ENCODE peak calls at places on chromosome 4, in nine cellular contexts. One of them, this sample, is unnamed.

GRCh38 chr4:68907788-68908700 is 43.6 kb downstream of the UGT2A3 start:
- DNase-seq in left colon: no peak
- DNase-seq in NCI-H748 treated with DMSO at 0.1 percent for 48 hours: no peak
- DNase-seq in stimulated activated CD4-positive, alpha-beta T cell treated with anti-CD3 and anti-CD28 coated beads, Interleukin-15, amount 100 ng/mL, for 1 hour: no peak
- DNase-seq in D341Med: no peak
- DNase-seq in MCF 10A: no peak
- DNase-seq in kidney epithelial cell: no peak
- DNase-seq in Right ventricle myocardium inferior: no peak
- DNase-seq in Calu3: no peak
- DNase-seq in this sample: no peak

GRCh38 chr4:172554588-172554987 is 614.0 kb upstream of the GALNT7 start:
- DNase-seq in left colon: no peak
- DNase-seq in NCI-H748 treated with DMSO at 0.1 percent for 48 hours: no peak
- DNase-seq in stimulated activated CD4-positive, alpha-beta T cell treated with anti-CD3 and anti-CD28 coated beads, Interleukin-15, amount 100 ng/mL, for 1 hour: no peak
- DNase-seq in D341Med: no peak
- DNase-seq in MCF 10A: no peak
- DNase-seq in kidney epithelial cell: no peak
- DNase-seq in Right ventricle myocardium inferior: no peak
- DNase-seq in Calu3: no peak
- DNase-seq in this sample: no peak

GRCh38 chr4:145709336-145709735 is 29.4 kb downstream of the C4orf51 start:
- DNase-seq in left colon: no peak
- DNase-seq in NCI-H748 treated with DMSO at 0.1 percent for 48 hours: peak
- DNase-seq in stimulated activated CD4-positive, alpha-beta T cell treated with anti-CD3 and anti-CD28 coated beads, Interleukin-15, amount 100 ng/mL, for 1 hour: no peak
- DNase-seq in D341Med: no peak
- DNase-seq in MCF 10A: peak
- DNase-seq in kidney epithelial cell: no peak
- DNase-seq in Right ventricle myocardium inferior: no peak
- DNase-seq in Calu3: no peak
- DNase-seq in this sample: no peak

GRCh38 chr4:119138046-119138445 is 2.4 kb downstream of the MYOZ2 start:
- DNase-seq in left colon: no peak
- DNase-seq in NCI-H748 treated with DMSO at 0.1 percent for 48 hours: no peak
- DNase-seq in stimulated activated CD4-positive, alpha-beta T cell treated with anti-CD3 and anti-CD28 coated beads, Interleukin-15, amount 100 ng/mL, for 1 hour: no peak
- DNase-seq in D341Med: no peak
- DNase-seq in MCF 10A: no peak
- DNase-seq in kidney epithelial cell: no peak
- DNase-seq in Right ventricle myocardium inferior: no peak
- DNase-seq in Calu3: no peak
- DNase-seq in this sample: no peak

GRCh38 chr4:144718958-144719512 is 73.1 kb downstream of the HHIP start:
- DNase-seq in left colon: no peak
- DNase-seq in NCI-H748 treated with DMSO at 0.1 percent for 48 hours: no peak
- DNase-seq in stimulated activated CD4-positive, alpha-beta T cell treated with anti-CD3 and anti-CD28 coated beads, Interleukin-15, amount 100 ng/mL, for 1 hour: no peak
- DNase-seq in D341Med: no peak
- DNase-seq in MCF 10A: no peak
- DNase-seq in kidney epithelial cell: no peak
- DNase-seq in Right ventricle myocardium inferior: no peak
- DNase-seq in Calu3: no peak
- DNase-seq in this sample: no peak

GRCh38 chr4:48109413-48110263 is 24.4 kb downstream of the TXK start:
- DNase-seq in left colon: no peak
- DNase-seq in NCI-H748 treated with DMSO at 0.1 percent for 48 hours: no peak
- DNase-seq in stimulated activated CD4-positive, alpha-beta T cell treated with anti-CD3 and anti-CD28 coated beads, Interleukin-15, amount 100 ng/mL, for 1 hour: no peak
- DNase-seq in D341Med: peak
- DNase-seq in MCF 10A: peak
- DNase-seq in kidney epithelial cell: peak
- DNase-seq in Right ventricle myocardium inferior: no peak
- DNase-seq in Calu3: peak
- DNase-seq in this sample: peak

GRCh38 chr4:86891785-86892638 is at the start of gene C4orf36:
- DNase-seq in left colon: peak
- DNase-seq in NCI-H748 treated with DMSO at 0.1 percent for 48 hours: peak
- DNase-seq in stimulated activated CD4-positive, alpha-beta T cell treated with anti-CD3 and anti-CD28 coated beads, Interleukin-15, amount 100 ng/mL, for 1 hour: peak
- DNase-seq in D341Med: peak
- DNase-seq in MCF 10A: peak
- DNase-seq in kidney epithelial cell: no peak
- DNase-seq in Right ventricle myocardium inferior: peak
- DNase-seq in Calu3: peak
- DNase-seq in this sample: peak

GRCh38 chr4:186659936-186660335 is 63.7 kb downstream of the FAT1 start:
- DNase-seq in left colon: no peak
- DNase-seq in NCI-H748 treated with DMSO at 0.1 percent for 48 hours: no peak
- DNase-seq in stimulated activated CD4-positive, alpha-beta T cell treated with anti-CD3 and anti-CD28 coated beads, Interleukin-15, amount 100 ng/mL, for 1 hour: no peak
- DNase-seq in D341Med: no peak
- DNase-seq in MCF 10A: no peak
- DNase-seq in kidney epithelial cell: no peak
- DNase-seq in Right ventricle myocardium inferior: no peak
- DNase-seq in Calu3: no peak
- DNase-seq in this sample: no peak

GRCh38 chr4:36385951-36386561 is 104.6 kb downstream of the DTHD1 start:
- DNase-seq in left colon: no peak
- DNase-seq in NCI-H748 treated with DMSO at 0.1 percent for 48 hours: no peak
- DNase-seq in stimulated activated CD4-positive, alpha-beta T cell treated with anti-CD3 and anti-CD28 coated beads, Interleukin-15, amount 100 ng/mL, for 1 hour: no peak
- DNase-seq in D341Med: no peak
- DNase-seq in MCF 10A: no peak
- DNase-seq in kidney epithelial cell: no peak
- DNase-seq in Right ventricle myocardium inferior: no peak
- DNase-seq in Calu3: no peak
- DNase-seq in this sample: no peak